ENCODE peak calls at places on chromosomes 12 and 14, in nine cellular contexts. B is stomach, Z is psoas muscle, X is upper lobe of right lung, Q is ovary, C is mammary epithelial cell, H is fibroblast of lung, T is WERI-Rb-1, I is neural progenitor cell. L is an unnamed sample.

GRCh38 chr14:81594012-81594411 is 60.4 kb upstream of the SEL1L start:
- DNase-seq in B (no peak), Z (no peak), X (no peak), Q (no peak), C (no peak), H (no peak), T (peak; percentile 68), I (peak; percentile 64), L (no peak)

GRCh38 chr12:57800965-57801364 is 17.6 kb downstream of the AVIL start:
- DNase-seq in B (no peak), Z (no peak), X (no peak), Q (no peak), C (no peak), H (no peak), T (no peak), I (no peak), L (no peak)

GRCh38 chr12:2607881-2608607 is 186.7 kb upstream of the FKBP4 start:
- DNase-seq in B (no peak), Z (no peak), X (no peak), Q (no peak), C (no peak), H (no peak), T (no peak), I (no peak), L (no peak)

GRCh38 chr12:49331360-49332222 is 5.4 kb downstream of the C1QL4 start:
- DNase-seq in B (peak; percentile 73), Z (peak; percentile 70), X (peak; percentile 80), Q (no peak), C (peak; percentile 37), H (peak; percentile 67), T (peak; percentile 68), I (peak; percentile 85), L (peak; percentile 81)

GRCh38 chr12:9649532-9649940 is 20.0 kb upstream of the CLEC2D start:
- DNase-seq in B (no peak), Z (no peak), X (no peak), Q (no peak), C (peak; percentile 33), H (no peak), T (no peak), I (peak; percentile 20), L (no peak)

GRCh38 chr12:113961921-113962710 is 4.0 kb downstream of the RBM19 start:
- DNase-seq in B (no peak), Z (no peak), X (no peak), Q (no peak), C (peak; percentile 52), H (peak; percentile 12), T (no peak), I (no peak), L (no peak)

GRCh38 chr14:26415618-26416123 is 182.2 kb downstream of the NOVA1 start:
- DNase-seq in B (peak; percentile 33), Z (peak; percentile 20), X (no peak), Q (peak; percentile 54), C (no peak), H (peak; percentile 3), T (no peak), I (no peak), L (no peak)

GRCh38 chr12:5789469-5789968 is 155.5 kb downstream of the ANO2 start:
- DNase-seq in B (no peak), Z (no peak), X (no peak), Q (no peak), C (peak; percentile 56), H (peak; percentile 49), T (no peak), I (no peak), L (peak; percentile 33)

GRCh38 chr14:51342226-51342625 is 102.2 kb downstream of the TMX1 start:
- DNase-seq in B (no peak), Z (no peak), X (no peak), Q (no peak), C (peak; percentile 95), H (peak; percentile 67), T (no peak), I (no peak), L (no peak)

GRCh38 chr12:77325505-77325904 is 260.1 kb upstream of the E2F7 start:
- DNase-seq in B (no peak), Z (no peak), X (peak; percentile 60), Q (peak; percentile 30), C (no peak), H (no peak), T (no peak), I (peak; percentile 62), L (no peak)

GRCh38 chr12:75877588-75878381 is 153.8 kb downstream of the PHLDA1 start:
- DNase-seq in B (no peak), Z (no peak), X (no peak), Q (peak; percentile 14), C (peak; percentile 15), H (no peak), T (peak; percentile 38), I (no peak), L (peak; percentile 18)

GRCh38 chr12:16165506-16165905 is 112.0 kb downstream of the SLC15A5 start:
- DNase-seq in B (peak; percentile 36), Z (peak; percentile 40), X (no peak), Q (no peak), C (peak; percentile 27), H (peak; percentile 36), T (peak; percentile 45), I (peak; percentile 67), L (peak; percentile 11)

GRCh38 chr12:41510470-41510869 is 322.4 kb downstream of the PDZRN4 start:
- DNase-seq in B (no peak), Z (no peak), X (no peak), Q (no peak), C (no peak), H (no peak), T (no peak), I (no peak), L (no peak)

GRCh38 chr14:104892517-104893434 is 27.7 kb downstream of the CEP170B start:
- DNase-seq in B (peak; percentile 24), Z (peak; percentile 10), X (peak; percentile 65), Q (peak; percentile 5), C (no peak), H (no peak), T (peak; percentile 16), I (no peak), L (peak; percentile 24)

GRCh38 chr12:6468283-6468575 is 2.2 kb downstream of the VAMP1 start:
- DNase-seq in B (no peak), Z (no peak), X (no peak), Q (no peak), C (no peak), H (peak; percentile 34), T (no peak), I (no peak), L (no peak)

GRCh38 chr12:132207083-132207775 is 63.0 kb downstream of the NOC4L start:
- DNase-seq in B (no peak), Z (no peak), X (peak; percentile 56), Q (no peak), C (no peak), H (no peak), T (no peak), I (no peak), L (no peak)

GRCh38 chr12:48996794-48997718 is 2.1 kb downstream of the DDN start:
- DNase-seq in B (peak; percentile 81), Z (peak; percentile 82), X (peak; percentile 89), Q (peak; percentile 52), C (no peak), H (peak; percentile 60), T (peak; percentile 86), I (peak; percentile 94), L (peak; percentile 91)

GRCh38 chr14:72613196-72613974 is 280.5 kb downstream of the DPF3 start:
- DNase-seq in B (peak; percentile 80), Z (peak; percentile 76), X (no peak), Q (peak; percentile 59), C (no peak), H (no peak), T (no peak), I (no peak), L (peak; percentile 89)

GRCh38 chr14:22886500-22887259 is 3.7 kb downstream of the REM2 start:
- DNase-seq in B (peak; percentile 85), Z (peak; percentile 73), X (peak; percentile 93), Q (peak; percentile 77), C (peak; percentile 56), H (peak; percentile 61), T (no peak), I (peak; percentile 89), L (peak; percentile 64)

GRCh38 chr12:5259523-5259922 is 172.4 kb upstream of the NTF3 start:
- DNase-seq in B (no peak), Z (no peak), X (no peak), Q (no peak), C (peak; percentile 65), H (peak; percentile 73), T (no peak), I (no peak), L (no peak)

GRCh38 chr14:104450811-104451401 is 128.7 kb upstream of the C14orf180 start:
- DNase-seq in B (no peak), Z (no peak), X (peak; percentile 53), Q (no peak), C (no peak), H (no peak), T (no peak), I (no peak), L (no peak)

GRCh38 chr12:92955997-92956663 is 27.0 kb upstream of the EEA1 start:
- DNase-seq in B (no peak), Z (no peak), X (no peak), Q (no peak), C (peak; percentile 87), H (peak; percentile 88), T (no peak), I (no peak), L (no peak)

GRCh38 chr12:32104572-32105355 is 1.9 kb upstream of the BICD1 start:
- DNase-seq in B (no peak), Z (no peak), X (no peak), Q (no peak), C (no peak), H (no peak), T (no peak), I (no peak), L (no peak)

GRCh38 chr14:74240794-74241610 is 1.8 kb downstream of the VSX2 start:
- DNase-seq in B (no peak), Z (no peak), X (no peak), Q (no peak), C (no peak), H (no peak), T (no peak), I (peak; percentile 70), L (no peak)
- H3K4me3 ChIP-seq in B (peak overlapping the region; percentile 23), Z (peak overlapping the region; percentile 57), X (peak overlapping the region; percentile 29), Q (peak overlapping the region; percentile 1), C (peak overlapping the region; percentile 15), H (no peak overlapping the region), T (peak overlapping the region; percentile 36), I (peak overlapping the region; percentile 45), L (no peak overlapping the region)

GRCh38 chr12:130398089-130398848 is 60.6 kb downstream of the PIWIL1 start:
- DNase-seq in B (no peak), Z (no peak), X (no peak), Q (no peak), C (no peak), H (no peak), T (no peak), I (no peak), L (no peak)
- H3K36me3 ChIP-seq in B (no peaks in the 10 kb centered on the region), Z (no peaks in the 10 kb centered on the region), X (no peaks in the 10 kb centered on the region), Q (no peaks in the 10 kb centered on the region), C (no peaks in the 10 kb centered on the region), H (no peaks in the 10 kb centered on the region), T (no peaks in the 10 kb centered on the region), I (no peaks in the 10 kb centered on the region), L (peaks cover 27% of the 10 kb centered on the region)

GRCh38 chr14:60061371-60061770 is 30.4 kb upstream of the PCNX4 start:
- DNase-seq in B (no peak), Z (no peak), X (no peak), Q (no peak), C (peak; percentile 41), H (peak; percentile 30), T (no peak), I (no peak), L (no peak)
- TF ChIP-seq CTCF in B (no peak), Z (no peak), X (no peak), Q (no peak), C (no peak), H (no peak), T (no peak), I (no peak), L (no peak)

GRCh38 chr14:91333640-91334039 is 84.0 kb downstream of the CCDC88C start:
- DNase-seq in B (no peak), Z (no peak), X (no peak), Q (no peak), C (no peak), H (no peak), T (no peak), I (no peak), L (no peak)
- H3K4me3 ChIP-seq in B (no peak overlapping the region), Z (no peak overlapping the region), X (no peak overlapping the region), Q (no peak overlapping the region), C (no peak overlapping the region), H (no peak overlapping the region), T (no peak overlapping the region), I (no peak overlapping the region), L (no peak overlapping the region)